ENCODE peak calls at places on chromosomes 2 and 18, in five cellular contexts. J is thyroid gland, R is right atrium auricular region, D is uterus, X is ovary. S is an unnamed sample. For H3K4me1, the result is how much of the 10 kb centered on the place peaks cover.

GRCh38 chr2:231648579-231649174 is 56.0 kb downstream of the TEX44 start:
- DNase-seq in R (no peak), D (peak), J (peak), X (peak), S (peak)

GRCh38 chr2:17583166-17583565 is 42.7 kb downstream of the VSNL1 start:
- DNase-seq in R (no peak), D (no peak), X (no peak), J (no peak), S (no peak)

GRCh38 chr18:56083889-56084288 is 495.9 kb upstream of the TCF4 start:
- DNase-seq in J (no peak), D (no peak), X (no peak), R (no peak), S (no peak)

GRCh38 chr18:23196119-23197004 is 61.1 kb downstream of the CABLES1 start:
- DNase-seq in X (no peak), R (no peak), D (no peak), J (no peak), S (no peak)

GRCh38 chr2:226121339-226121738 is 678.3 kb downstream of the IRS1 start:
- DNase-seq in X (no peak), R (no peak), D (no peak), J (no peak), S (no peak)

GRCh38 chr2:210663574-210663973 is 107.2 kb downstream of the CPS1 start:
- DNase-seq in J (no peak), X (no peak), D (no peak), R (no peak), S (no peak)

GRCh38 chr2:33791625-33792024 is 192.5 kb upstream of the FAM98A start:
- DNase-seq in X (no peak), J (no peak), D (no peak), R (no peak), S (no peak)

GRCh38 chr2:99340669-99341236 is 3.6 kb downstream of the EIF5B start:
- DNase-seq in R (no peak), D (no peak), X (no peak), J (no peak), S (no peak)

GRCh38 chr2:20224716-20225293 is at the start of gene SDC1:
- DNase-seq in R (no peak), X (peak), D (peak), J (peak), S (peak)

GRCh38 chr2:35821675-35822074 is 533.9 kb upstream of the CRIM1 start:
- DNase-seq in D (no peak), X (no peak), R (no peak), J (no peak), S (no peak)

GRCh38 chr18:63320690-63321265 is 1.2 kb upstream of the BCL2 start:
- DNase-seq in R (no peak), J (peak), D (peak), X (peak), S (peak)

GRCh38 chr2:145546091-145546490 is 1026.2 kb upstream of the ZEB2 start:
- DNase-seq in D (no peak), X (no peak), R (no peak), J (no peak), S (no peak)

GRCh38 chr2:99285521-99285920 is 15.5 kb downstream of the LYG1 start:
- DNase-seq in D (no peak), X (no peak), R (no peak), J (peak), S (no peak)

GRCh38 chr2:238847841-238848565 is at the start of gene TWIST2:
- DNase-seq in X (peak), J (peak), D (peak), R (peak), S (peak)

GRCh38 chr2:97754690-97755346 is 41.4 kb downstream of the ZAP70 start:
- DNase-seq in J (no peak), R (no peak), D (no peak), X (no peak), S (no peak)

GRCh38 chr2:157172239-157172638 is 85.3 kb upstream of the GALNT5 start:
- DNase-seq in X (no peak), R (no peak), D (no peak), J (no peak), S (no peak)

GRCh38 chr2:120771556-120772208 is 36.0 kb downstream of the GLI2 start:
- DNase-seq in R (peak), J (no peak), X (peak), D (peak), S (peak)

GRCh38 chr2:116804901-116805300 is 1009.6 kb upstream of the DDX18 start:
- DNase-seq in J (no peak), R (no peak), D (no peak), X (no peak), S (no peak)

GRCh38 chr2:149075868-149076267 is 37.4 kb downstream of the LYPD6B start:
- DNase-seq in J (no peak), X (no peak), R (no peak), D (no peak), S (no peak)

GRCh38 chr2:96236882-96237281 is 28.3 kb upstream of the STARD7 start:
- DNase-seq in X (no peak), D (no peak), J (no peak), R (no peak), S (no peak)

GRCh38 chr18:48020337-48021250 is 90.1 kb upstream of the SMAD2 start:
- DNase-seq in R (no peak), X (no peak), J (no peak), D (no peak), S (peak)

GRCh38 chr18:44182363-44182762 is 498.3 kb upstream of the SETBP1 start:
- DNase-seq in D (no peak), J (no peak), X (no peak), R (no peak), S (no peak)

GRCh38 chr2:2455151-2455550 is 124.1 kb upstream of the MYT1L start:
- DNase-seq in X (no peak), R (no peak), J (no peak), D (no peak), S (no peak)

GRCh38 chr2:164620873-164621760 is at the start of gene GRB14:
- DNase-seq in X (peak), R (no peak), J (peak), D (no peak), S (no peak)

GRCh38 chr2:152126664-152127063 is 27.8 kb upstream of the CACNB4 start:
- DNase-seq in X (no peak), R (no peak), D (no peak), J (no peak), S (no peak)

GRCh38 chr2:39620067-39620466 is 45.6 kb upstream of the TMEM178A start:
- DNase-seq in X (peak), J (peak), D (peak), R (peak), S (no peak)

GRCh38 chr2:216072473-216072872 is 9.1 kb downstream of the PECR start:
- DNase-seq in X (no peak), R (no peak), J (no peak), D (no peak), S (no peak)

GRCh38 chr2:216071452-216071851 is 10.2 kb downstream of the PECR start:
- DNase-seq in J (no peak), X (no peak), D (no peak), R (no peak), S (no peak)

GRCh38 chr2:216069028-216069427 is 12.6 kb downstream of the PECR start:
- DNase-seq in J (no peak), D (no peak), R (no peak), X (no peak), S (no peak)

GRCh38 chr2:216073773-216074172 is 7.8 kb downstream of the PECR start:
- DNase-seq in X (no peak), J (no peak), D (no peak), R (no peak), S (no peak)

GRCh38 chr2:216070195-216070594 is 11.4 kb downstream of the PECR start:
- DNase-seq in J (no peak), D (no peak), X (no peak), R (no peak), S (no peak)
- TF ChIP-seq CTCF in J (no peak), D (no peak), X (no peak), R (no peak), S (no peak)

DNA sequence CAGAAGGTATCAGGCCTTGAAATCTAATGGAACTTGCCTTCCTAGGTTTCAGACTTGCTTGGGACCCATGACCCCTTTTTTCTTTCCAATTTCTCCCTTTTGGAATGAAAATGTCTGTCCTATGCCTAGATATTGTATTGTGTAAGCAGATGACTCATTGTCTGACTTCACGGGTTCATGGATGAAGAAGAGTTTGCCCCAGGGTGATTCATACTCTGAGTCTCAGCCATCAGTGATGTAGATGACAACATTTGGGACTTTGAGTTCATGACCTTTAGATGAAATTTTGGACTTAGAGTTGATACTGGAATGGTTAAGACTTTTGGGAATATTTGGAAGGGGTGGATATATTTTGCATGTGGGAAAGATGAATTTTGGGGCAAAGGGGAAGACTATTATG is 11.2 kb upstream of the SCYGR5 start:
- DNase-seq in X (no peak), J (no peak), R (no peak), D (no peak), S (no peak)
- H3K4me1 ChIP-seq in X (under half), J (under half), R (under half), D (under half), S (under half)

GRCh38 chr2:171160630-171161424 is at the start of gene TLK1:
- DNase-seq in R (peak), D (peak), J (peak), X (peak), S (peak)
- TF ChIP-seq CTCF in R (no peak), D (no peak), J (no peak), X (no peak), S (no peak)

DNA sequence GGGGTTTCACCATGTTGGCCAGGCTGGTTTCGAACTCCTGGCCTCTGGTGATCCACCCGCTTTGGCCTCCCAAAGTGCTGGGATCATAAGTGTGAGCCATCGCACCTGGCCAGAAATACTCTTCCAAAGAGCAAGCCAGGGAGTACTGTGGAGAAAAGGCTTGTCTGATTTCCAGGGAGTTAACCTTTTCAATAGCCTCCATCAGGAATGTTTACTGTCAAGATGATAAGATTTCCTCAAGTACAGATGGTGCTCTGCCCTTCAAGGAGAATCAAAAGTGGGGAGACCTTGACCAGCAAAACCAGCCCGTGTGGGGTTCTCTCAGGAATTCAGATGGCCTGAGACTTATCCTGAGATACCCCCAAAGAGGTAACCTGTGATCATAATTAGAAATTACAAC is 237.2 kb downstream of the PRKCE start:
- DNase-seq in J (no peak), D (no peak), R (no peak), X (no peak), S (no peak)
- H3K4me1 ChIP-seq in J (half or more), D (under half), R (half or more), X (under half), S (half or more)

GRCh38 chr2:25566094-25566493 is 107.3 kb downstream of the DTNB start:
- DNase-seq in X (no peak), J (no peak), R (no peak), D (no peak), S (no peak)

GRCh38 chr2:25570161-25570840 is 103.1 kb downstream of the DTNB start:
- DNase-seq in R (no peak), X (no peak), J (peak), D (no peak), S (no peak)

GRCh38 chr2:25566694-25567093 is 106.7 kb downstream of the DTNB start:
- DNase-seq in J (peak), X (no peak), D (no peak), R (no peak), S (no peak)

GRCh38 chr2:25572638-25573037 is 100.7 kb downstream of the DTNB start:
- DNase-seq in J (no peak), R (no peak), D (no peak), X (no peak), S (no peak)

GRCh38 chr2:25567406-25567805 is 106.0 kb downstream of the DTNB start:
- DNase-seq in X (no peak), D (no peak), J (no peak), R (no peak), S (no peak)
- TF ChIP-seq CTCF in X (peak), D (no peak), J (peak), R (peak), S (no peak)